ENCODE peak calls at places on chromosomes 13 and 19, in seven cellular contexts. A, E, W, B, I, C and Y are unnamed samples.

GRCh38 chr19:29547981-29548380 is 22.2 kb downstream of the VSTM2B start:
- DNase-seq in A (peak; percentile 0), E (no peak), W (no peak), B (no peak), I (no peak), C (no peak), Y (no peak)

GRCh38 chr19:8363803-8364771 is at the start of gene ANGPTL4:
- DNase-seq in A (peak; percentile 74), E (peak; percentile 87), W (peak; percentile 78), B (peak; percentile 71), I (peak; percentile 73), C (peak; percentile 92), Y (peak; percentile 73)

GRCh38 chr19:4866595-4867424 is 657 bp downstream of the PLIN3 start:
- DNase-seq in A (peak; percentile 72), E (no peak), W (peak; percentile 68), B (peak; percentile 44), I (peak; percentile 69), C (peak; percentile 53), Y (peak; percentile 63)

GRCh38 chr19:31100945-31101344 is 248.3 kb downstream of the TSHZ3 start:
- DNase-seq in A (no peak), E (no peak), W (no peak), B (peak; percentile 71), I (no peak), C (no peak), Y (no peak)

GRCh38 chr19:35029737-35030256 is 473 bp upstream of the SCN1B start:
- DNase-seq in A (no peak), E (peak; percentile 63), W (no peak), B (no peak), I (no peak), C (no peak), Y (no peak)

GRCh38 chr19:57438925-57439324 is 3.8 kb downstream of the ZNF749 start:
- DNase-seq in A (no peak), E (no peak), W (no peak), B (no peak), I (no peak), C (no peak), Y (no peak)

GRCh38 chr19:15101479-15102082 is 5.6 kb upstream of the SYDE1 start:
- DNase-seq in A (no peak), E (peak; percentile 48), W (peak; percentile 52), B (peak; percentile 50), I (peak; percentile 73), C (peak; percentile 65), Y (no peak)

GRCh38 chr13:27403727-27404385 is 20.6 kb upstream of the GTF3A start:
- DNase-seq in A (no peak), E (no peak), W (peak; percentile 49), B (no peak), I (no peak), C (no peak), Y (no peak)

GRCh38 chr19:6062274-6062673 is 48.0 kb downstream of the RFX2 start:
- DNase-seq in A (peak; percentile 74), E (no peak), W (peak; percentile 57), B (no peak), I (peak; percentile 84), C (peak; percentile 45), Y (no peak)

GRCh38 chr19:6026390-6026897 is 48.5 kb upstream of the RANBP3 start:
- DNase-seq in A (peak; percentile 1), E (no peak), W (no peak), B (no peak), I (no peak), C (no peak), Y (no peak)

GRCh38 chr13:47463726-47464125 is 537.3 kb downstream of the SUCLA2 start:
- DNase-seq in A (no peak), E (no peak), W (no peak), B (peak; percentile 59), I (no peak), C (peak; percentile 63), Y (no peak)

DNA sequence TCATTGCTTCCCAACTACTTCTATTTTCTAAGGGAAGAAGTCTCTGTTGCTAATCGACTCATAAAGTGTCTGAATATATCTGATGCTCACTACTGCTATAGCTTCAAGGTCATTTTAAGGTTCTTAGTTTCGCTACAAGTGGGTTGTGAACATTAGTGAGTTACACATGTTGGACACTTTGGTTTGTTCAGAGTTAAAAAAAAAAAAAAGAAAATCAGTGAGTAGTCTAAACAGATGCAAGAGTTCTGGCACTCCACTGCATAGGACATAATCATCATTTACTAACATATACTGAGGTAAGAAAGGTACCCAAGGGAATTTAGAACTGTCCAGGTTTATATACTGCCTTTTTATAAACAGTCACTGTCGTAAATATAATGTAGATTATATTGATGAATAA is 108.8 kb downstream of the KLF12 start:
- DNase-seq in A (no peak), E (no peak), W (no peak), B (no peak), I (no peak), C (no peak), Y (no peak)
- H3K4me1 ChIP-seq in A (no peaks in the 10 kb centered on the region), E (no peaks in the 10 kb centered on the region), W (peaks cover 9% of the 10 kb centered on the region), B (no peaks in the 10 kb centered on the region), I (no peaks in the 10 kb centered on the region), C (peaks cover 52% of the 10 kb centered on the region), Y (peaks cover 34% of the 10 kb centered on the region)

GRCh38 chr13:41465965-41466364 is 8.6 kb downstream of the RGCC start:
- DNase-seq in A (no peak), E (no peak), W (no peak), B (no peak), I (no peak), C (no peak), Y (no peak)

GRCh38 chr13:41461527-41462124 is 4.3 kb downstream of the RGCC start:
- DNase-seq in A (no peak), E (no peak), W (no peak), B (no peak), I (no peak), C (no peak), Y (no peak)

GRCh38 chr13:41465215-41465907 is 8.0 kb downstream of the RGCC start:
- DNase-seq in A (peak; percentile 64), E (no peak), W (peak; percentile 70), B (peak; percentile 81), I (peak; percentile 67), C (peak; percentile 70), Y (peak; percentile 51)

GRCh38 chr13:41462427-41462826 is 5.1 kb downstream of the RGCC start:
- DNase-seq in A (no peak), E (no peak), W (no peak), B (no peak), I (no peak), C (no peak), Y (no peak)

GRCh38 chr13:41463823-41464602 is 6.7 kb downstream of the RGCC start:
- DNase-seq in A (no peak), E (no peak), W (peak; percentile 20), B (no peak), I (no peak), C (no peak), Y (no peak)
- H3K4me3 ChIP-seq in A (no peak overlapping the region), E (no peak overlapping the region), W (no peak overlapping the region), B (no peak overlapping the region), I (no peak overlapping the region), C (no peak overlapping the region), Y (peak overlapping the region; percentile 32)

DNA sequence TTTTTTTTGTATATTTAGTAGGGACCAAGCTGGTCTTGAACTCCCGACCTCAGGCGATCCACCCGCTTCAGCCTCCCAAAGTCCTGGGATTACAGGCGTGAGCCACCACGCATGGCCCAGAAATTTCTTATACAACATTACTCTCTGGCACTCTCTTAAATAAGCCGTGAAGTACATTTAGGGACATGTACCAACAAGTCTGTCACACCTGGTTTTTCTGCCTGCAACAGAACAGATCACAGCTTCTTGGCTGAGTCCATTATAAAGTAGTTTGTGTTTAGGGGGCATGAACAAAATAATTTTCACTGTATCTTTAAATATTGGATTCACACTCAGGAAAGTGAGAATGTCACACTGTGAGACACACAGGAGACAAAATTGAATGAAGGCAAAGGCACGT is 1567.3 kb downstream of the SLITRK5 start:
- DNase-seq in A (no peak), E (no peak), W (no peak), B (no peak), I (no peak), C (no peak), Y (no peak)
- TF ChIP-seq CTCF in A (no peak), E (no peak), W (no peak), B (no peak), I (no peak), C (no peak), Y (no peak)

DNA sequence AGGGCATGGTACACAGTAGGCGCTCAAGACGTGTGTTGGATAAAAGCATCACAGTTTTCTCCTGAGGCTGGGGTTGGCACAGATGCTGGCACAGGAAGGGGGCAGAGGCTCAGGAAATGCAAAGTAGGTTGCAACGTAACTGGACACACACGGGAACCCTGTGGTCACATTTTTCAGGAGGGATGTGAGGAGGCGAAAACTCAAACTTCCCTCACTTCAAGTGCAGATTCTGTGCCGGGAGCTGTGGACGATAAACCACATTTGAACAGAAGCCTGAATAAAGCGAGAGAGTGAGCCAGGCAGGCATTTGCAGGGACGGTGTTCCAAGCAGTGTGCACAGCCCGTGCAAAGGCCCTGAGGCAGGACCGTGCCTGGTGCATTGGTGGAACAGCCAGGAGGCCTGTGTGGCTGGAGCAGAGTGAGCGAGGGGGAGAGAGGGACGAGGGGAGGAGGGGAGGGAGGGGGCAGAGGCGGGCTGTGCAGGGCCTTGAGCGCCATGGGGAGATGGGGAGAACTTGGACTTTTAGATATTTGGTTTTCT is 40.3 kb downstream of the NFIC start:
- DNase-seq in A (no peak), E (no peak), W (no peak), B (no peak), I (no peak), C (no peak), Y (no peak)
- H3K4me1 ChIP-seq in A (no peaks in the 10 kb centered on the region), E (peaks cover 15% of the 10 kb centered on the region), W (peaks cover 39% of the 10 kb centered on the region), B (peaks cover 19% of the 10 kb centered on the region), I (peaks cover 69% of the 10 kb centered on the region), C (peaks cover 33% of the 10 kb centered on the region), Y (peaks cover 40% of the 10 kb centered on the region)

GRCh38 chr13:50412046-50412617 is 396.9 kb downstream of the KCNRG start:
- DNase-seq in A (no peak), E (no peak), W (no peak), B (peak; percentile 50), I (no peak), C (no peak), Y (no peak)
- H3K4me3 ChIP-seq in A (no peak overlapping the region), E (no peak overlapping the region), W (no peak overlapping the region), B (no peak overlapping the region), I (no peak overlapping the region), C (no peak overlapping the region), Y (no peak overlapping the region)

DNA sequence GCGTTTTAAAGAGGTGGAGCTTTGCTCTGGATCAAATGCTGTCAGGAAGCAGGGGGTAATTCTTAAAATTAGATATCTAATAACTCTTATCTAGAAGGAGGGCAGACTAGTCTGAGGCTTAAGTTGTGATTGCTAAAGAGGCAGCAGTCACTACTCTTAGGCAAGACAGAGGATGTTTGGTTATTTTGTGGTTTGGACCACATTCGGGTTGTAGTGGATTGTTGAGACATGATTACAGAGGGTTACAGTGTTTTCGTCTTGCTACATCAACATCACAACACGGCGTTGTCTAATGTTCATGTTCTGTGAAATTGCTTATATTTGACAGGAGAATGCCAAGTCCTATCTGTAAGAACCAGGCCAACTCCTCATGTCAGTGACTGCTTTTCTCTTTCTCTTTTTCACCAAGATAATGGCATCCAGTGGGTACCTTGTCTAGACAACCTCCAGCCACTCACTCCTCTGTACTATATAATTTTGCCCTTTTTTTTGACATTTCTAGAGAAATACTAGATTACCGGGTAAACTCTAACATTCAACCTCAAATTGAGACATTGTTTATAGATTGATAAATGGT is 16.8 kb upstream of the TM9SF2 start:
- DNase-seq in A (no peak), E (no peak), W (no peak), B (peak; percentile 90), I (no peak), C (peak; percentile 95), Y (no peak)
- TF ChIP-seq CTCF in A (no peak), E (no peak), W (no peak), B (no peak), I (no peak), C (no peak), Y (no peak)